ENCODE peak calls at places on chromosomes 4 and X, in four cellular contexts. J, B, V and T are unnamed samples.

GRCh38 chr4:166282081-166282770 is 409.2 kb downstream of the TLL1 start:
- DNase-seq in V (no peak), B (no peak), J (no peak), T (no peak)

GRCh38 chr4:182885738-182886077 is 31.5 kb downstream of the DCTD start:
- DNase-seq in J (no peak), V (peak), B (no peak), T (peak)

GRCh38 chr4:7462509-7462971 is 27.8 kb upstream of the PSAPL1 start:
- DNase-seq in J (peak), B (no peak), V (peak), T (no peak)

GRCh38 chr4:136301773-136302172 is 1230.5 kb downstream of the PCDH18 start:
- DNase-seq in B (no peak), J (no peak), V (no peak), T (no peak)

GRCh38 chrX:28966335-28966734 is 379.1 kb downstream of the IL1RAPL1 start:
- DNase-seq in V (peak), J (no peak), B (no peak), T (peak)

GRCh38 chrX:1244164-1245076 is 24.2 kb upstream of the CSF2RA start:
- DNase-seq in B (no peak), V (no peak), J (no peak), T (no peak)

GRCh38 chr4:137509855-137510282 is 22.4 kb downstream of the PCDH18 start:
- DNase-seq in J (no peak), V (peak), B (no peak), T (no peak)

GRCh38 chrX:110089656-110090404 is 86.9 kb downstream of the TMEM164 start:
- DNase-seq in V (peak), B (no peak), J (no peak), T (no peak)

GRCh38 chrX:12138366-12139313 is at the start of gene FRMPD4:
- DNase-seq in V (no peak), J (no peak), B (no peak), T (peak)

GRCh38 chr4:3829211-3829953 is 63.2 kb downstream of the ADRA2C start:
- DNase-seq in J (no peak), V (no peak), B (no peak), T (no peak)

DNA sequence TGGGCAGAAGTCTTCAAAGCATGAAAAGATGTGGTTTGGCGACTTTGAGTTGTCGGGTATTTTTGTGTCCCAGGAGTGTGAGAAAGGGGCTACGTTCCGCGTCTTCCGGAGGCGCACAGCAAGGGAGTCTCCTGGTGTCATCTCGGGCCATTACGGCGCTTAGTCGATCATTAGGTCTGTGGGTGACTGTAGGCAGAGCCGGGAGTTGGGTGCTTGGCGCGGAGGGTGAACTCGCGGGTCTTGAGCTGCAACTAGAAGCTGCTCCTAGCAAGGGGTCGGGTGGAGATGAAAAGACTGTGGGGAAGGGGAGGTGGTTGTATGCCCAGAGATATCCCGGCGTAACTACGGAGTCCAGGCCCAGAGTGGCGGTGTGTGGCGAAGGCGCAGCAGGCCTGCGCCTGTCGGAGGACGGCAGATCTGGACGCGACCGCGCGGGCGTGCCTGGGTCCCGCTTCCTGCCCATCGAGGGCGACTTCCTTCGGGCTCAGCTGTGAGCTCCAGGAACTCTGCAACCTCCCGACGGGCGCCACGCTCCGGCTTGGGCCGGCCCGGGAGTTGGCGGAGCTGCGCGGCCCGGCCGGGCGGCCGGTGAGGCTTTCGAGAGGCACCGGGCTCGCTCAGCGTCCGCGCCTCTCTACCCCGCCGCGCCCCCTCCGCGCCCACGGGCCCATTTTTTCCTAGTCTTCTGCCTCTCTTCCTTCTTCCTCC is 2.7 kb upstream of the NKX3-2 start:
- DNase-seq in V (no peak), J (no peak), B (no peak), T (no peak)
- H3K4me3 ChIP-seq in V (peak), J (peak), B (peak), T (peak)

DNA sequence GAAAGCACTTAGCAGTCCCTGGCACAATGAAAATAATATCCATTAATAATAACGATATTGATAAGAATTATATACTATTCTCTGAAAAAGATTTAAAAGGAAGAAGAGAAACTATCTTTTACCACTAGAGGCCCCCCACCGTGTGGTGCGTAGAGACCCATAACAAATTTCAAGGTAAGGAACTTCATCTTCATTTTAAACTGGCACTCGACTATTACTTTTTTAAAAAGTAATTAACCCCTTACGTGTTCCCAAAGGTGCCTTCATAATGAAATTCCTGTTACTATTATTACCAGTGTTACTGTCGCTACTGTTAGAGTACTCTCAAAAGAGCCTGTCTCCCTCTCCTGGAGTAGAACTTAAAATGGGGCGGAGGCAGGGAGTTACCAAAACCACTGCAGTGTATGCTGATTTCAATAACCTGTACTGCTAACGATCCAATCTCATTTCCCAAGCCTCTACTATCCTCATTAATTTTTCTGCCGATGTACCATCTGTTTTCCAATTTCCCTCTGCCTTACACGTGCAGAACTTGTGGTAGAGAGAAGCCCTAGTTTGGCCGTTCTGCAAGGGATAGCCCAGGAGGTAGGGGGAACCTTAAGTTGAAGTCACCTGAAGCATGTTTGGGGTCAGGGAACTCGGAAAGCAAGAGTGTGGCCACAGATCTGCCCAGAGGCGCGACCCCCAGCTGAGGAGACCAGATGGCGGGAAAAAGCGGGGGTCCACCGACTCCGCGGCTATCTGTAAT is 813 bp upstream of the STK26 start:
- DNase-seq in J (no peak), B (no peak), V (no peak), T (no peak)
- TF ChIP-seq CTCF in J (no peak), B (peak), V (no peak), T (peak)

DNA sequence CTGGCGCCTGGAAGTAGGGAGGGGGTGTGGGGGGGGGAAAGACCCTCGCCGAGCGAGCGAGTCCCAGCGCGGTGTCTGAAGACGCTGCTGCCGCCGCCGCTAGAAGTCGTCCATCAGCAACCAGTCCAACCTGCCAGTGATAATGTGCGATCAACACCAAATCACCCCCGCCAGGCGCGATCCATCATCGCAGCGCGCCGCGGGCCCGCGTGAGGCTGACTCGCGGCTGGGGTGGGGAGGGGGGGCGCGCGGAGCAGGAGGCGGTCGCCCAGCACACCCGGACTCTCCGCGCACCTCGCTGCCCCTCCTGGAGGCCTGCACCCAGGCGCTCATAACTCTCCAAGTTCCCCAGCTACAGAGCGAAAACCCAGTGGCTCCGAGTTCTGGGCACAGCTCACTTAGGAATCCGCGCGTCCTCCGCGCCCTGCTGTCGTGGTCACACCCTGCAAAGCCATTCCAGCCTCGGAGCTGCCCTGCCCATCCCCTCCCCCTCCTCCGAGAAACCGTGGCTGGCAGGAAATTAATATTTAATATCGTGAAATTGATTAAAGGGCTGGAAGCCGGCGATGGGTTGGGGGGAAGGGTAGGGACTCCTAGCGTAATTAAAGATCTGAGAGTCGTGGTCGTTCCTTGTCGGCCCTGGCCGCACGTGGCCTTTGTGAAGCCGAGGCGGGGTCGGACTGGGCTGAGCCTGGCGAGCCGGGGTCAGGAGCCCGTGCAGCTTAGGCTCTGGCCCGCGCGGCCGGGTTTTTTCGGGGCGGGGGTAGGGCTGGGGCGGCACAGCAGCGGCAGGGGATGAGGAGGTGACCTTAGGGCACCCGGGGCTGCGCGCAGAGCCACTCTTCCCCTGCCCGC is 58.1 kb upstream of the BCOR start:
- DNase-seq in J (no peak), B (no peak), V (no peak), T (no peak)
- H3K4me3 ChIP-seq in J (peak), B (peak), V (peak), T (no peak)

GRCh38 chr4:46267866-46268265 is 122.1 kb downstream of the GABRA2 start:
- DNase-seq in B (no peak), J (no peak), V (no peak), T (no peak)
- TF ChIP-seq CTCF in B (no peak), J (no peak), V (no peak), T (no peak)

DNA sequence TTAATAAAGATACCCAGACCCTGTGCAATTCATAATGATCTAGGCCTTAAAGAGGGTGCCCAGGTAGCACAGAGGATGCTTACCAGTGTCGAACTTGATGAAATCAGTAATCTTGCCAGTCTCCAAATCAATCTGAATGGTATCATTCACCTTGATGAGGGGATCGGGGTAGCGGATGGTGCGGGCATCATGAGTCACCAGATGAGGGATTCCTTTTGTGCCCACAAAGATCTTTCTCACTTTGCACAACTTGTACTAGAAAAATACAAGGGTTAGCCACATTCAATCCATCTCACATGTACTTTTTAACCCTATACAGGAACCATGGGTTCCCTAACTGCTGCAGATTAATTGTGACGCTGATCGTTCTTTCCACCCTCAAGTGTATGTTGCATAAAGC is 3.3 kb downstream of the RPS4X start:
- DNase-seq in J (no peak), B (no peak), V (no peak), T (no peak)
- H3K4me3 ChIP-seq in J (no peak), B (no peak), V (peak), T (no peak)

DNA sequence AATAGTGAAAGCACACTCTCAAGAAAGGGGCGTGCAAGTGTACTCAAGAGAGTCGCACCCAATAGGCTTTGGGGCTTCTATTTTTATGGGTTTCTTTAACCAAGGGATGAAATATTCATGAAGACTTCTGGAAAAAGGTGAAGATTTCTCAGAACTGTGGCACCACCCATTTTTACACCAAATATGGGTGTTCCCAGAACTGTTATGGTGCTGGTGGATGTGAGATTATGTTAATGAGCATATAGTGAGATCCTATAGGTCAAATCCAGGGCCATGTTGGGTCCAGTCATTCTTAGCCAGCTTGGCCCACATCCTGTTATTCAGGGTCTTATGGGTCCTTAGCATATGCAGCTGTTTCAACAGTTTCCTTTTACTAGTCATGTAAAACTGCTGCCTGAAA is 61.0 kb upstream of the SMIM10 start:
- DNase-seq in B (no peak), J (no peak), V (no peak), T (no peak)
- TF ChIP-seq CTCF in B (no peak), J (no peak), V (no peak), T (no peak)